ENCODE peak calls at places on chromosomes 5 and 9, in eight cellular contexts. U is A549, G is ovary, M is heart left ventricle, Z is H1, Y is uterus, B is breast epithelium, W is IMR-90. O is an unnamed sample.

GRCh38 chr9:114178076-114178475 is 22.7 kb downstream of the COL27A1 start:
- DNase-seq in G (no peak), M (no peak), B (no peak), Z (no peak), W (no peak), Y (no peak), U (no peak), O (no peak)

GRCh38 chr5:121867403-121867802 is 15.7 kb downstream of the FTMT start:
- DNase-seq in U (no peak), W (no peak), G (no peak), Y (no peak), B (no peak), Z (no peak), M (no peak), O (no peak)

GRCh38 chr5:112419050-112419595 is at the start of gene EPB41L4A:
- DNase-seq in W (no peak), B (no peak), M (peak; percentile 65), Z (no peak), U (peak; percentile 21), G (peak; percentile 20), Y (peak; percentile 14), O (no peak)

GRCh38 chr9:37165644-37166043 is 45.3 kb downstream of the ZCCHC7 start:
- DNase-seq in Z (no peak), U (no peak), W (no peak), G (no peak), Y (no peak), B (no peak), M (no peak), O (no peak)

GRCh38 chr9:7033611-7034010 is 275.8 kb downstream of the KDM4C start:
- DNase-seq in B (no peak), M (no peak), G (no peak), Z (no peak), W (no peak), Y (no peak), U (no peak), O (no peak)

GRCh38 chr5:102792705-102793104 is 37.6 kb downstream of the PAM start:
- DNase-seq in B (no peak), Y (no peak), M (no peak), W (no peak), Z (no peak), G (no peak), U (peak; percentile 6), O (no peak)

GRCh38 chr5:10702040-10702629 is 58.9 kb downstream of the DAP start:
- DNase-seq in M (no peak), W (peak; percentile 98), B (no peak), G (peak; percentile 43), Y (no peak), Z (no peak), U (no peak), O (no peak)

GRCh38 chr5:68279960-68280359 is 64.4 kb downstream of the PIK3R1 start:
- DNase-seq in M (no peak), U (no peak), B (no peak), Z (no peak), Y (no peak), G (no peak), W (no peak), O (no peak)

GRCh38 chr5:178432421-178433272 is 157.5 kb downstream of the COL23A1 start:
- DNase-seq in Y (no peak), Z (no peak), G (peak; percentile 1), W (no peak), B (peak; percentile 7), M (no peak), U (no peak), O (no peak)

GRCh38 chr5:1526681-1527131 is 2.9 kb upstream of the LPCAT1 start:
- DNase-seq in W (no peak), G (peak; percentile 11), M (no peak), Y (peak; percentile 7), U (no peak), B (no peak), Z (no peak), O (no peak)

GRCh38 chr5:150044334-150044681 is 42.0 kb downstream of the CSF1R start:
- DNase-seq in U (no peak), B (no peak), M (no peak), G (no peak), Z (no peak), Y (no peak), W (peak; percentile 86), O (no peak)

GRCh38 chr5:133828727-133829126 is 139.7 kb downstream of the C5orf15 start:
- DNase-seq in Z (no peak), G (no peak), B (no peak), Y (no peak), W (no peak), M (no peak), U (no peak), O (no peak)

DNA sequence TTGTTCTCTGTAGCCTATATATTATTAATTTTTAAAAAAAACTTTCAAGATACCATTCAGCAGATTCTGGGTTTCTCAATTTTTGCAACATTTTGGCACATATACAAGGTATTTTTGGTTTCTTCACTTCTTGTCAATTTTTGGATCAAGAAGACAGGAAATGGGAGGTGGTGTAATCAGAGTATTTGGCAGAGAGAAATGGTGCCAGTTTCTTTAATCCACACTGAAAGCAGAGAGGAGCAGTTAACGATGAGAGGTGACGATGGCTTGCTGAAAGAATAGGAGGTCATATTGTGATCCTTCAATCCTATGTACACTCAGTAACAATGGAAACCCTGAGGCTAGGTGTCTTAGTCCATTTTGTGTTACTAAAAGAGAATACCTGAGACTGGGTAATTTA is 16.4 kb downstream of the NNT start:
- DNase-seq in B (no peak), U (no peak), W (no peak), Y (no peak), Z (no peak), G (no peak), M (no peak), O (no peak)
- TF ChIP-seq POLR2A in B (no peak), U (no peak), W (no peak), Y (no peak), Z (no peak), G (no peak), M (no peak), O (no peak)

GRCh38 chr9:35909274-35909673 is at the start of gene SPAAR:
- DNase-seq in B (no peak), Z (no peak), U (no peak), W (no peak), Y (no peak), G (no peak), M (no peak), O (no peak)

GRCh38 chr9:35912791-35913400 is 3.6 kb downstream of the SPAAR start:
- DNase-seq in U (no peak), W (no peak), G (no peak), Y (no peak), M (no peak), Z (no peak), B (no peak), O (no peak)

GRCh38 chr9:35909687-35910612 is 660 bp downstream of the SPAAR start:
- DNase-seq in W (no peak), M (no peak), Z (no peak), U (no peak), G (no peak), B (no peak), Y (no peak), O (no peak)

GRCh38 chr9:35911690-35912089 is 2.4 kb downstream of the SPAAR start:
- DNase-seq in G (no peak), Z (no peak), U (no peak), M (no peak), Y (no peak), B (no peak), W (no peak), O (no peak)

GRCh38 chr9:35910613-35911488 is 1.6 kb downstream of the SPAAR start:
- DNase-seq in G (no peak), W (peak; percentile 52), M (no peak), B (no peak), U (peak; percentile 79), Y (no peak), Z (no peak), O (no peak)
- H3K4me3 ChIP-seq in G (no peak overlapping the region), W (no peak overlapping the region), M (peak overlapping the region; percentile 48), B (peak overlapping the region; percentile 6), U (no peak overlapping the region), Y (no peak overlapping the region), Z (no peak overlapping the region), O (no peak overlapping the region)

DNA sequence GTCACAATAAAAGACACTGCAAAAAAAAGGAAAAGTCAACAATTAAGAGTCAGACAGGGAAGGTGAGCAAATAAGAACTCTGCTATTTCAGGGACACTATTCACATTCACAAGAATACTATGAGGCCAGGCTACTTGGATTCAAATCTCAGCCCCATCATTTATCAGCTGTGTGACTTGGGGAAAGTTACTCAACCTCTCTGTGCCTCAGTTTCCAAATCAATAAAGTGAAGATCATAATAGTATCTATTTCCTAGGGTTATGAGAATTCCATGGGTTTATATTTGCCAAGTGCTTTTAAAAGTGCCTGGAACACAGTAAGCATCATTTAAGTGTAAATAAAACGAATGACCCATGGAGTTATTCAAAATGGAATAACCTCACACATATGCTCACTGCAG is 56.4 kb downstream of the ALDH7A1 start:
- DNase-seq in B (no peak), Z (no peak), M (no peak), W (no peak), G (no peak), U (no peak), Y (no peak), O (no peak)
- H3K27ac ChIP-seq in B (peak overlapping the region; percentile 71), Z (no peak overlapping the region), M (no peak overlapping the region), W (no peak overlapping the region), G (peak overlapping the region; percentile 48), U (no peak overlapping the region), Y (peak overlapping the region; percentile 74), O (no peak overlapping the region)

DNA sequence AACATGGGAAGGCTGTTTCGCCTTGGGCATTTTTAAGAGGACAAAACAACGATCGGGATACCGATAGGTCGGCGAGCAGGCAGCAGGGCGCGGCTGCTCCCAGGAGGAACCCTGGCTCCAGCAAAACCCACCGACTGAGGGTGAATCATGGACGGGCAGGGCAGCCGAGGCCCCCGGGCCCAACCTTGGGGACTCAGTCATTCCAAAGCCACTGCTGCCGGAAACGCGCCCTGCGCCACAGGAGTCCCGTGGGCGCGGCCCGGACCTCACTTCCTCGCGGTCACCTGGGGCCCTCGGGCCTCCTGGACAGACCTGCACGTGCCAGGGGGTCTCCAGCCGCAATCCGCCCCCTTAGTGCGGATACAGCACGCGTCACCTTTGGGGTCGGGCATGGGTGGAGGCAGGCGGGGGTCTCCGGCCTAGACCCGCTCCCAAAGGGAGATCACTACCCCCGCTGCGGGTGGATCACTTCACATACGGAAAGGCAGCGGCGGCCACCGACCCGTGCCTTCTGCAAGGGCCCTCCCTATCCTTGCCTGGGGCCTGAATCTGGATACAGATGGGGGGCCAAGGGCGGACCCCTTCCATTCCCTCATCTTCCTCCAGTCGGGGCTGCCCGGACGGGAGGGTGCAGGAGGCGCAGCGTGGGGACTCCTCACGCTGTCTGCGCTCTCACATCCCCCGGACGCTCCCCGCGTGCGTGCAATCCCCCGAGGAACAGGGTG is 728 bp downstream of the TXN start:
- DNase-seq in Y (peak; percentile 49), M (peak; percentile 82), G (peak; percentile 56), Z (no peak), B (peak; percentile 36), U (no peak), W (peak; percentile 47), O (peak; percentile 6)
- TF ChIP-seq POLR2A in Y (no peak), M (no peak), G (peak; percentile 11), Z (no peak), B (peak; percentile 13), U (no peak), W (no peak), O (no peak)

DNA sequence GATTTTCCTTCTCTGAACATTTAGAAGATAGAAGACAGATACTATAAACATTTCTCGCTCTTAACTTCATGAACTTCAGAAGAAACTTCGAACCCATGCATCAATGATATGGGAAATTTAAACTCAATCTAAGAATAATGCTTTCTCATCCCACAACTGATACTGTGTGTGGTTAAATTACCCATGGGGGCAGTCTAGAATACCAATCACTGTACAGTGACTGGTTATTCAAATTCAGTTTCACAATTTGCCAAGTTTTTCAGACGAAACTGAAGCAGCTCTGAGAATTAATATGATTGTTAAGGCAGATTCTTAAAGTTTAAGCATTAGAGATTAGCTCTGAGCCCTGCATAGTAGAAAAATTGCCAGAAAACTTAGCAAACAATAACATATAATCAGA is 431.0 kb downstream of the SH3GL2 start:
- DNase-seq in U (no peak), B (no peak), W (no peak), G (no peak), Z (no peak), M (no peak), Y (no peak), O (no peak)
- H3K4me3 ChIP-seq in U (no peak overlapping the region), B (no peak overlapping the region), W (no peak overlapping the region), G (no peak overlapping the region), Z (no peak overlapping the region), M (no peak overlapping the region), Y (no peak overlapping the region), O (no peak overlapping the region)

O was measured in esophagus squamous epithelium.